ENCODE peak calls at places on chromosomes 12 and 14, in seven cellular contexts. M, F, U, B, G, R and L are unnamed samples.

GRCh38 chr14:34718750-34719304 is 4.4 kb upstream of the CFL2 start:
- DNase-seq in M (no peak), F (peak; percentile 68), U (no peak), B (peak; percentile 67), G (no peak), R (no peak), L (no peak)

GRCh38 chr12:34389378-34390170 is 367.3 kb downstream of the ALG10 start:
- DNase-seq in M (peak; percentile 56), F (no peak), U (no peak), B (no peak), G (no peak), R (no peak), L (no peak)

GRCh38 chr12:103698752-103699540 is 111.9 kb downstream of the STAB2 start:
- DNase-seq in M (no peak), F (peak; percentile 4), U (no peak), B (no peak), G (no peak), R (no peak), L (no peak)

GRCh38 chr12:9064815-9065606 is 50.7 kb downstream of the A2M start:
- DNase-seq in M (peak; percentile 92), F (peak; percentile 13), U (no peak), B (peak; percentile 39), G (peak; percentile 14), R (no peak), L (peak; percentile 94)

GRCh38 chr12:106766393-106766826 is 8.1 kb upstream of the RIC8B start:
- DNase-seq in M (no peak), F (peak; percentile 28), U (no peak), B (no peak), G (no peak), R (no peak), L (no peak)

GRCh38 chr12:69129014-69129413 is 110.4 kb upstream of the CPSF6 start:
- DNase-seq in M (no peak), F (no peak), U (no peak), B (no peak), G (no peak), R (no peak), L (no peak)

GRCh38 chr14:100093322-100093721 is 28.1 kb downstream of the EVL start:
- DNase-seq in M (no peak), F (no peak), U (no peak), B (no peak), G (no peak), R (no peak), L (no peak)

GRCh38 chr12:47110011-47110541 is 30.3 kb upstream of the AMIGO2 start:
- DNase-seq in M (no peak), F (no peak), U (no peak), B (peak; percentile 89), G (no peak), R (no peak), L (no peak)

GRCh38 chr12:93146970-93147369 is 217.9 kb upstream of the EEA1 start:
- DNase-seq in M (no peak), F (no peak), U (no peak), B (no peak), G (no peak), R (no peak), L (no peak)

GRCh38 chr14:75053396-75054289 is 2.4 kb upstream of the MLH3 start:
- DNase-seq in M (no peak), F (no peak), U (no peak), B (peak; percentile 75), G (no peak), R (no peak), L (no peak)

GRCh38 chr12:88944403-88944802 is 364.1 kb upstream of the KITLG start:
- DNase-seq in M (no peak), F (peak; percentile 77), U (no peak), B (peak; percentile 11), G (no peak), R (no peak), L (no peak)

GRCh38 chr14:99535448-99535847 is 54.2 kb downstream of the CCNK start:
- DNase-seq in M (no peak), F (no peak), U (no peak), B (no peak), G (no peak), R (no peak), L (no peak)

GRCh38 chr14:35215110-35215872 is 76.9 kb upstream of the PSMA6 start:
- DNase-seq in M (no peak), F (peak; percentile 84), U (peak; percentile 29), B (peak; percentile 75), G (no peak), R (peak; percentile 30), L (no peak)

GRCh38 chr12:666766-667308 is 3.6 kb upstream of the NINJ2 start:
- DNase-seq in M (no peak), F (peak; percentile 51), U (no peak), B (peak; percentile 20), G (no peak), R (no peak), L (no peak)

GRCh38 chr12:54601841-54602240 is 13.4 kb upstream of the PPP1R1A start:
- DNase-seq in M (no peak), F (peak; percentile 41), U (no peak), B (no peak), G (no peak), R (no peak), L (no peak)

GRCh38 chr14:64444984-64445845 is 20.1 kb upstream of the AKAP5 start:
- DNase-seq in M (no peak), F (peak; percentile 88), U (peak; percentile 59), B (peak; percentile 67), G (peak; percentile 33), R (peak; percentile 80), L (no peak)

GRCh38 chr14:59629384-59630158 is 53.0 kb upstream of the CCDC175 start:
- DNase-seq in M (no peak), F (no peak), U (no peak), B (no peak), G (no peak), R (no peak), L (no peak)

GRCh38 chr12:117114784-117115183 is 15.6 kb upstream of the TESC start:
- DNase-seq in M (no peak), F (no peak), U (no peak), B (no peak), G (no peak), R (no peak), L (no peak)
- TF ChIP-seq CTCF in M (no peak), F (no peak), U (no peak), B (no peak), G (no peak), R (no peak), L (no peak)

DNA sequence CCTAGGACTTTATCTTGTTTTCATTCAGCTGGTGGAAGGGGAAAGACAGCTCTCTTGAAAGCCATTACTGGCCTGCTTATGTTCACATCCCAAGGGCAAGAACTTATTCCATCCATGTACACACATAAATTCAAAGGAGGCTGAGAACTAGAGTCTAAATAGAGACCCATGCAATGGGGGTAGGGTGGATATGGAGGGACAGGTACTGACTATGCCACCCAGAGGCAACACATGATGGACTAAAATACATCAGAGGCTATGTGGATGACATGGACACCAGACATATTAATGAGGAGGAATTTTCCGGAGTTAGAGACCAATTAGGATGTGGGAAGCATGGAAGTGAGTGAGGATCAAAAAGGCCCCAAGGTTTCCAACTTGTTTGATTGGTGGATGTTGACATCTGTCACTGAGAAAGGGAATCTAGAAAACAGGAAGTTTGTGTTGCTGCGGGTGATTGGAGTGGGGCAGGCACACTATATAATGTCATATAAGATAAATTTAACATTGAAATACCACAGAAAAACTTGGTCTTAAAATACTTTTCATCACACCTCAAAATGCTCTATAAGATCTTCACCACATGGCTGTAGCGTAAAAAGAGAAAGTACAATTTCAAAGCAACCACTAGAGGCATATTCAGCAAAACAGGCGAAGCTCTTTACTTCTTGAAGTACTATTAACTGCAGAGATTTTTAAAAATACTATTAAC is 130.4 kb downstream of the GRIP1 start:
- DNase-seq in M (no peak), F (no peak), U (no peak), B (no peak), G (no peak), R (peak; percentile 13), L (no peak)
- TF ChIP-seq CTCF in M (no peak), F (no peak), U (no peak), B (peak; percentile 28), G (no peak), R (peak; percentile 21), L (peak; percentile 35)

DNA sequence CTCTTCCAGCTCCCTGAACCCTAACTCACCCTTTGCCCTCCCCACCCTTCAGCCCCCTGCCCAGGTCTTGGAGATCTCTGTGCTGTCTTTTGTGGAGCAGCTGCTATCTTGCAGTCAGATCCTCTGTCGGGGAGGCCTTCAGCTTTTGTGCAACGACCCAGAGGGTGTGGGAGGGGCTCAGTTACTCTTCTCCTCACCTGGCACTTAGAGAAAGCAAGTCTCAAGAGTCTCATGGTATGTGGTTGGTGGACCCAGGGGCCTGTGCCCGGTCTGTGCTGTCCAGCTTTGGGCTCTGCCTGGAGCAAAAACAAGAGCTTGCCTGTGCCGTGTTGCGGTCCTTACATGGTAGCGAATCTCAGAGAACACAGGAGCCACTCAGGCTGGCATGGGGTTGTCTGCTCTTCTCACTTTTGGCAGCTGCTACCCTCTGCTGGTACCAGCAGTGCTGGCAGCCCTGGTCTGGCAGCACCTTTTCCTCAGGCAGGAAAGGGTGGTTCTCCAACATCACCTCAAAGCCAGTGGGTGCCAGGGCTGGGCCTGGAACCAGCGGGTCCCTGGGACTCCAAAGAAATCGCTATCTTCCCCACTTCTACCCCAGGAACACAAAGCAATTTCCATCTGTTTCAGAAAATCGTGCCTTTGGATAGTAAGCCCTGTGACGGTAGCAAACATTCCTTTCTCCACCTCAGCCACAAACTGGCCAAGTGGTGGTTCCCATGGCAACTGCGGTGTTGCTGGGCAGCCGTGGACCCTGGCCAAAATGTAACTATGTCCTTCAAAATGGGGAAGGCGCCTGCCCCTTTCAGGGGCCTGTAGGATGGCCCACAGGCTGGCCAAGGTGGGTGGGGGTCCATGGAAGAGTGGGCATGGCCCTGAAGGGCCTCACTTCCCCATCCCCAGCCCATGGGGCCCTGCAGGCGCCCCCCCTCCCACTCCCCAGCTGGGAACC is 90.0 kb downstream of the RIN3 start:
- DNase-seq in M (no peak), F (peak; percentile 74), U (no peak), B (peak; percentile 75), G (peak; percentile 61), R (no peak), L (no peak)
- TF ChIP-seq CTCF in M (no peak), F (peak; percentile 6), U (peak; percentile 37), B (peak; percentile 14), G (peak; percentile 68), R (no peak), L (no peak)

DNA sequence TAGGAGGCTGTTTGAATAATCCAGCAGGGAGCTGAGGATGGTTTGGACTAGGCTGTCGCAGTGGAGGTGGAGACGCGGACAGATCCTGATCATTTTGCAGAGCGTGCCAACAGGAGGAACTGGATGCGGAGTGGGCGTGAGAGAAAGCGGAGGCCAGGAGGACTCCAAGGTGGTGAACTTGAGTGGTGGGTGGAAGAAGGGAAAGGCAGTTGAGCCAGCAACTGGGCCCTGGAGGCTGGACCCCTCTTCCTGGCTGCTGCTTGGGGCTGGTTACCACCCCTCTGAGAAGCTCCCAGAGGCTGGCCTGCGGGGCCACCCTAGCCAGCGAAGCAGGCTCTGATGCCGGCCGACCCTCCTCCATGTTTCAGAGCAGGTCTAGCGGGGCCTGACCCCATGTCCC is 56.8 kb upstream of the KCNA1 start:
- DNase-seq in M (no peak), F (no peak), U (no peak), B (no peak), G (no peak), R (no peak), L (no peak)
- TF ChIP-seq CTCF in M (no peak), F (no peak), U (no peak), B (no peak), G (no peak), R (no peak), L (no peak)

GRCh38 chr12:3030821-3031415 is 46.3 kb upstream of the TSPAN9 start:
- DNase-seq in M (no peak), F (no peak), U (no peak), B (no peak), G (no peak), R (no peak), L (no peak)
- TF ChIP-seq CTCF in M (no peak), F (no peak), U (no peak), B (no peak), G (no peak), R (no peak), L (no peak)